ENCODE peak calls at places on chromosomes 1 and 21, in five cellular contexts. H is CD8-positive, alpha-beta T cell; I is prostate gland; V is psoas muscle; P is IMR-90. T is an unnamed sample.

GRCh38 chr1:247849616-247850015 is 7.4 kb upstream of the TRIM58 start:
- DNase-seq in H (no peak), I (no peak), V (no peak), P (no peak), T (no peak)

GRCh38 chr1:49351744-49352143 is 575.1 kb upstream of the BEND5 start:
- DNase-seq in V (no peak), P (no peak), H (no peak), I (no peak), T (peak)

GRCh38 chr1:12600880-12601633 is 17.0 kb downstream of the DHRS3 start:
- DNase-seq in I (no peak), P (no peak), V (no peak), H (peak), T (no peak)

GRCh38 chr1:228046421-228047182 is 35.9 kb upstream of the ARF1 start:
- DNase-seq in V (no peak), I (no peak), H (no peak), P (no peak), T (no peak)

GRCh38 chr21:30962013-30962412 is 76.3 kb downstream of the KRTAP19-8 start:
- DNase-seq in H (no peak), P (no peak), I (no peak), V (no peak), T (no peak)

GRCh38 chr1:179794669-179795068 is 51.6 kb downstream of the FAM163A start:
- DNase-seq in P (no peak), I (no peak), H (no peak), V (no peak), T (peak)

GRCh38 chr1:10969267-10969970 is 43.0 kb upstream of the TARDBP start:
- DNase-seq in I (no peak), H (no peak), P (no peak), V (no peak), T (no peak)

GRCh38 chr1:194829492-194829891 is 1643.1 kb upstream of the B3GALT2 start:
- DNase-seq in P (peak), V (no peak), H (no peak), I (no peak), T (no peak)

GRCh38 chr1:81044708-81045107 is 756.0 kb upstream of the ADGRL2 start:
- DNase-seq in P (peak), V (no peak), I (no peak), H (no peak), T (peak)

GRCh38 chr1:45802343-45803298 is 791 bp upstream of the MAST2 start:
- DNase-seq in H (no peak), P (peak), V (peak), I (peak), T (peak)

GRCh38 chr1:246797597-246797996 is 73.4 kb downstream of the SCCPDH start:
- DNase-seq in P (no peak), I (no peak), H (no peak), V (no peak), T (no peak)

GRCh38 chr21:42165901-42166300 is 53.0 kb upstream of the ABCG1 start:
- DNase-seq in P (no peak), H (no peak), I (no peak), V (no peak), T (no peak)

GRCh38 chr1:173688300-173688699 is 18.6 kb upstream of the ANKRD45 start:
- DNase-seq in H (no peak), I (no peak), P (no peak), V (no peak), T (no peak)

GRCh38 chr1:53580009-53580400 is 120.8 kb downstream of the DMRTB1 start:
- DNase-seq in V (no peak), P (no peak), I (no peak), H (no peak), T (no peak)

GRCh38 chr1:164613176-164613575 is 54.2 kb downstream of the PBX1 start:
- DNase-seq in V (no peak), I (peak), H (no peak), P (no peak), T (peak)

GRCh38 chr1:3058263-3059030 is 10.6 kb upstream of the PRDM16 start:
- DNase-seq in P (no peak), H (no peak), I (no peak), V (no peak), T (no peak)

GRCh38 chr1:57729181-57729580 is 305.3 kb upstream of the DAB1 start:
- DNase-seq in H (no peak), I (no peak), P (no peak), V (no peak), T (no peak)

GRCh38 chr1:68218485-68218884 is 13.8 kb downstream of the WLS start:
- DNase-seq in I (peak), P (no peak), H (no peak), V (no peak), T (no peak)

GRCh38 chr21:44695641-44696040 is 1.3 kb upstream of the KRTAP10-12 start:
- DNase-seq in P (no peak), H (no peak), V (no peak), I (no peak), T (no peak)

GRCh38 chr1:216847385-216848036 is 124.3 kb upstream of the ESRRG start:
- DNase-seq in P (peak), V (no peak), H (no peak), I (no peak), T (peak)

GRCh38 chr1:33502726-33503125 is 30.3 kb downstream of the ZSCAN20 start:
- DNase-seq in V (no peak), H (no peak), P (peak), I (no peak), T (peak)

GRCh38 chr21:43702785-43703067 is 16.2 kb upstream of the PDXK start:
- DNase-seq in I (no peak), V (no peak), H (no peak), P (no peak), T (no peak)

GRCh38 chr1:113871597-113872113 is at the start of gene PTPN22:
- DNase-seq in I (peak), P (peak), H (peak), V (peak), T (peak)

GRCh38 chr1:174837386-174837785 is 162.4 kb upstream of the CACYBP start:
- DNase-seq in H (no peak), V (no peak), P (no peak), I (no peak), T (no peak)

GRCh38 chr1:203692565-203693470 is 66.2 kb downstream of the ATP2B4 start:
- DNase-seq in I (peak), V (peak), H (no peak), P (peak), T (peak)

GRCh38 chr1:162195567-162195966 is 126.1 kb downstream of the NOS1AP start:
- DNase-seq in H (no peak), I (no peak), P (no peak), V (no peak), T (no peak)

GRCh38 chr1:231800071-231800470 is 173.5 kb downstream of the DISC1 start:
- DNase-seq in H (no peak), P (no peak), I (no peak), V (no peak), T (peak)

GRCh38 chr1:244964112-244964971 is 100.0 kb upstream of the HNRNPU start:
- DNase-seq in H (no peak), P (peak), I (peak), V (no peak), T (peak)

GRCh38 chr1:214380418-214380817 is 99.5 kb downstream of the SMYD2 start:
- DNase-seq in I (peak), P (no peak), V (no peak), H (no peak), T (no peak)

GRCh38 chr1:58898739-58899580 is 115.1 kb upstream of the JUN start:
- DNase-seq in V (peak), I (no peak), P (peak), H (no peak), T (no peak)

GRCh38 chr1:2248127-2248826 is 20.2 kb downstream of the SKI start:
- DNase-seq in H (no peak), I (peak), V (peak), P (no peak), T (no peak)

GRCh38 chr1:23436520-23437354 is 12.2 kb upstream of the TCEA3 start:
- DNase-seq in V (no peak), I (no peak), H (no peak), P (no peak), T (no peak)

GRCh38 chr1:115545791-115546733 is 95.7 kb upstream of the VANGL1 start:
- DNase-seq in V (peak), I (peak), H (no peak), P (peak), T (peak)

GRCh38 chr1:108801101-108801500 is 54.6 kb downstream of the STXBP3 start:
- DNase-seq in H (no peak), V (no peak), I (no peak), P (peak), T (peak)

GRCh38 chr1:217315346-217315745 is 315.5 kb downstream of the GPATCH2 start:
- DNase-seq in H (no peak), I (no peak), V (no peak), P (peak), T (no peak)

GRCh38 chr1:91549041-91549735 is 48.5 kb downstream of the CDC7 start:
- DNase-seq in P (no peak), H (no peak), V (no peak), I (no peak), T (no peak)

GRCh38 chr1:85654066-85654782 is 54.0 kb downstream of the ZNHIT6 start:
- DNase-seq in P (peak), H (no peak), V (no peak), I (no peak), T (peak)

GRCh38 chr1:51952638-51953037 is 37.9 kb downstream of the RAB3B start:
- DNase-seq in H (no peak), V (no peak), P (no peak), I (no peak), T (no peak)

GRCh38 chr1:181508486-181509165 is 25.3 kb downstream of the CACNA1E start:
- DNase-seq in H (no peak), I (no peak), P (peak), V (no peak), T (no peak)
- H3K4me3 ChIP-seq in H (no peak), I (no peak), P (no peak), V (no peak), T (no peak)

DNA sequence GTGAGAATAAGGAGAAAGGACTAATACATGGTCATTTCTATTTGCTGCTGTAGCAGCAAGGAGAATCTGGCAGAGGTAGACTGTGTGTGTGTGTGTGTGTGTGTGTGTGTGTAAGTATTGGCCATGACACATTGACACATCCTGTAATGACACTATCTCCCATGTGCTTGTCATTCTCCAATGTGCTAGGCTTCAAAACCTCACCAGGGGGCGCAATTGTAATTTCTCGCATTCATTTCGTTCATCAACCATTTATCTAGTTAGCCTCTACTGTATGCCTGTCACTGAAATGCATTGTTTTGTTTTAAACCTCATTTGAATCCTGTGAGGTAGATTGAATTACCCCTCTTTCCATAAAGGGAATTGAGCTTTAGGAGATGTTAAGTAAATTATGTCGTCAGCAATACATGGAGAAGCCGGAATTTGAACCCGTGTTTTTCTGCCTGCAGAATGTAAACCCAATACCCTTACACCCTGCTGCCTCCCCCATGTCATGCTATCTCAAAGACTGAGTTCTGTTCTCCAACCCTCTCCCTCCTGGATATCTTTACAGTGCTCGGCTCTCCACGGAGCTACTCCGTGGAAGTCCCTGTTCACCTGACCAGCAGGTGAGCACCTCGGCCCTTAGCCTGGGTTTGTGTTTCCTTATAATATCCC is 100.8 kb downstream of the UCK2 start:
- DNase-seq in P (peak), V (no peak), H (no peak), I (no peak), T (peak)
- H3K4me3 ChIP-seq in P (no peak), V (no peak), H (no peak), I (no peak), T (no peak)

GRCh38 chr21:26843912-26844257 is 1.3 kb downstream of the ADAMTS1 start:
- DNase-seq in H (no peak), V (no peak), P (peak), I (no peak), T (peak)

GRCh38 chr21:26842976-26843911 is 2.0 kb downstream of the ADAMTS1 start:
- DNase-seq in P (peak), I (peak), H (no peak), V (peak), T (peak)

GRCh38 chr21:26845066-26845749 is at the start of gene ADAMTS1:
- DNase-seq in P (peak), I (peak), H (no peak), V (peak), T (peak)

GRCh38 chr21:26845750-26846035 is 484 bp upstream of the ADAMTS1 start:
- DNase-seq in V (no peak), I (no peak), H (no peak), P (no peak), T (no peak)

GRCh38 chr21:26844258-26845065 is 747 bp downstream of the ADAMTS1 start:
- DNase-seq in P (peak), V (peak), I (peak), H (no peak), T (peak)
- H3K4me3 ChIP-seq in P (peak), V (peak), I (peak), H (peak), T (peak)

DNA sequence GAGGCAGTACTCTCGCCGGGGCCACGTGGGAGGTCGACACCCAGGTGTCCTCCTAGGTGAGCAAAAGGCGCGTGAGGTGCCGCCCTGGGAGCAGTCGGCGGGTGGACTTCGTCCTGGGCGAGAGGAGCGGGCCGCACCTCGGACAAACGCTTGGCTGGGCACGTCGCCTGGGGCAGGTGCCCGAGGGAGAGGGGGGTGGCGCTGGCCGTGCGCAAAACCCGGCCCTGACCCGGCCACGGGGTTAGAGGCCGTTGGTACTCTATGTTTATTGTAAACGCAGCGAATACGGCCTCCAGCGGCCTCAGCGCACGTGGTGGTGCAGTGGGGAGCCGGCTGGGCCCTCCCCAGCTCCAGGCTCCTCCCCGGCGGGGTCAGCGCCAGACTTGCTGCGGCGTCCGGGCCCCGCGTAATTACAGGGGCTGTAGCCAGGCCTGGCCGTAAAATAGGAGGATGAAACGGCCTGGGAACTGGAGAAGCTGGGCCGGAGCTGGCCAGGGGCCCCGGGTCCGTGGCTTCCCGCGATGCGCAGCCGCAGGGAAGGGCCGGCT is 1.7 kb upstream of the EFNA1 start:
- DNase-seq in P (no peak), H (no peak), V (peak), I (peak), T (no peak)
- H3K4me3 ChIP-seq in P (no peak), H (no peak), V (peak), I (peak), T (no peak)

GRCh38 chr1:156129687-156130577 is 15.4 kb downstream of the LMNA start:
- DNase-seq in I (peak), P (peak), V (peak), H (peak), T (peak)
- H3K4me3 ChIP-seq in I (no peak), P (no peak), V (peak), H (no peak), T (no peak)

GRCh38 chr1:156910309-156910782 is 10.1 kb upstream of the LRRC71 start:
- DNase-seq in H (peak), P (no peak), V (no peak), I (peak), T (no peak)

GRCh38 chr1:156908955-156909354 is 11.5 kb upstream of the LRRC71 start:
- DNase-seq in V (no peak), I (no peak), P (no peak), H (no peak), T (no peak)

GRCh38 chr1:156906206-156906910 is 12.8 kb downstream of the PEAR1 start:
- DNase-seq in V (no peak), I (no peak), H (no peak), P (no peak), T (no peak)

GRCh38 chr1:156909671-156910070 is 10.8 kb upstream of the LRRC71 start:
- DNase-seq in P (no peak), V (no peak), I (no peak), H (no peak), T (no peak)

DNA sequence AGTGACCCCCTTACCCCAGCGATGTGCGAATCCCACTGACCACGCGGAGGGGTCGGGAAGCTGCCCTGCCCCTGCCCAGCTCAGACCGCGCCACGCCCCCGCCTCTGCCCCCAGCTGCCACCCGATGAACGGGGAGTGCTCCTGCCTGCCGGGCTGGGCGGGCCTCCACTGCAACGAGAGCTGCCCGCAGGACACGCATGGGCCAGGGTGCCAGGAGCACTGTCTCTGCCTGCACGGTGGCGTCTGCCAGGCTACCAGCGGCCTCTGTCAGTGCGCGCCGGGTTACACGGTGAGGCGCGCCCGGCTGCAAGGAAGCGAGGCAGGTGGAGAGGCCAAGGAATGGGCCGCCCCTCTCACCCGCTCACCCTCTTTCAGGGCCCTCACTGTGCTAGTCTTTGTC is 11.9 kb upstream of the LRRC71 start:
- DNase-seq in H (no peak), V (no peak), I (no peak), P (no peak), T (no peak)
- H3K4me3 ChIP-seq in H (no peak), V (no peak), I (no peak), P (no peak), T (no peak)

DNA sequence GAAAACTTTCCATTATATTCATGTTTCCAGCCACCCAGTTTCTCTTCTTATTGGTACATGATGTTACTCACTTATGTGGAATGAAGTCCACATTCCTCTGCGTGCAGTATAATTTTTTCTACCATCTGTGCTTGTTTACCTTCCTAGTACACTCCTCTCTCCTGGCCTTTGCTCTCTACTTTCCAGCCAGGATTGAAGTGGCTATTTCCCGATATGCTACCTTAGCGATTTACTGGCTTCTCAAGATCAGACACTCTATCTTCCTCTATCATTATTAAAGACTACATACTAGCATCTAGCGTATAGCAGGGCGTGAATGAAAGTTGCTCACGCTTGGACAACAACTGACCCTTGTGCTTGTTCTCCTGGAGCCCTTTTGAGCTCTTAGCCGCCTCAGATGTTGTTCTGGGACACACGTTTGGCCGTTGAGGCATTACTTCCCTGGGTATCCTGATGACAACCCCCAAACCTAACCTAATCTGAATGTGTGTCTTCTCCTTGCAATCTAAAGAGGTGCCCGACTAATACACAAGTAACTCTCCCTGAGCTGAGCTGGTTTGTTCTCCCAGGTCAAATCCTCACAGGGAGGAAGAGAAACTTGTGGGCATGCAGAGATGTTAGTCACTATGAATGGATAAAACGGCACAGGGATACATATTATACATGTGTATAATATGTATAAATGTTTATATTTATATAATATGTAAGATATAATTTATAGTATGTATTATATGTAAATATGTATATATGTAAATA is 13.4 kb upstream of the MTARC2 start:
- DNase-seq in V (no peak), H (no peak), I (no peak), P (peak), T (peak)
- H3K4me3 ChIP-seq in V (no peak), H (no peak), I (no peak), P (no peak), T (no peak)

GRCh38 chr1:34885405-34886247 is 26.1 kb upstream of the SMIM12 start:
- DNase-seq in I (no peak), H (no peak), V (peak), P (no peak), T (peak)
- H3K4me3 ChIP-seq in I (peak), H (peak), V (peak), P (peak), T (peak)

GRCh38 chr21:17440955-17441354 is 71.9 kb upstream of the CXADR start:
- DNase-seq in V (no peak), P (no peak), I (no peak), H (no peak), T (no peak)
- H3K4me3 ChIP-seq in V (no peak), P (no peak), I (no peak), H (no peak), T (no peak)